ENCODE peak calls at places on chromosomes 11 and 22, in four cellular contexts. U is neural crest cell, O is NCI-H774, N is thoracic aorta. E is an unnamed sample.

GRCh38 chr11:59584294-59584693 is 31.3 kb downstream of the OSBP start:
- DNase-seq in U (no peak), O (no peak), N (no peak), E (no peak)

GRCh38 chr22:21691773-21692172 is 26.0 kb downstream of the PPIL2 start:
- DNase-seq in U (no peak), O (no peak), N (no peak), E (no peak)

GRCh38 chr22:37381489-37381888 is 45.8 kb downstream of the ELFN2 start:
- DNase-seq in U (no peak), O (no peak), N (no peak), E (no peak)

GRCh38 chr11:44445500-44446340 is 119.7 kb upstream of the CD82 start:
- DNase-seq in U (no peak), O (no peak), N (no peak), E (no peak)

GRCh38 chr11:116194156-116194904 is 578.5 kb downstream of the BUD13 start:
- DNase-seq in U (no peak), O (no peak), N (no peak), E (no peak)

GRCh38 chr11:443542-444199 is 1.9 kb upstream of the ANO9 start:
- DNase-seq in U (no peak), O (peak; percentile 25), N (no peak), E (no peak)

GRCh38 chr22:30201970-30202369 is 44.6 kb downstream of the LIF start:
- DNase-seq in U (no peak), O (no peak), N (no peak), E (no peak)

GRCh38 chr11:44727373-44728084 is 767 bp downstream of the TSPAN18 start:
- DNase-seq in U (peak; percentile 82), O (peak; percentile 67), N (peak; percentile 30), E (peak; percentile 9)

GRCh38 chr11:35579557-35580396 is 38.5 kb upstream of the FJX1 start:
- DNase-seq in U (no peak), O (no peak), N (no peak), E (peak; percentile 58)

GRCh38 chr11:46293616-46294015 is 16.2 kb downstream of the CREB3L1 start:
- DNase-seq in U (no peak), O (no peak), N (no peak), E (peak; percentile 92)

GRCh38 chr11:86091566-86091965 is 22.7 kb upstream of the PICALM start:
- DNase-seq in U (no peak), O (no peak), N (peak; percentile 13), E (no peak)

GRCh38 chr11:68750197-68750987 is 928 bp downstream of the TESMIN start:
- DNase-seq in U (peak; percentile 18), O (no peak), N (no peak), E (no peak)

GRCh38 chr11:65505434-65506315 is 6.8 kb downstream of the MALAT1 start:
- DNase-seq in U (no peak), O (no peak), N (no peak), E (peak; percentile 18)

GRCh38 chr11:31817621-31818493 is 6.7 kb upstream of the PAX6 start:
- DNase-seq in U (peak; percentile 20), O (no peak), N (no peak), E (no peak)

GRCh38 chr11:5092821-5093585 is 23.6 kb downstream of the OR52E1 start:
- DNase-seq in U (no peak), O (no peak), N (no peak), E (no peak)

GRCh38 chr22:49996192-49996531 is 16.4 kb downstream of the IL17REL start:
- DNase-seq in U (no peak), O (no peak), N (no peak), E (no peak)

GRCh38 chr22:43391306-43391705 is 20.5 kb upstream of the MPPED1 start:
- DNase-seq in U (no peak), O (no peak), N (no peak), E (no peak)

GRCh38 chr11:126061707-126062678 is 673 bp downstream of the CDON start:
- DNase-seq in U (peak; percentile 28), O (peak; percentile 38), N (no peak), E (no peak)

GRCh38 chr22:38467438-38467903 is 425 bp upstream of the KDELR3 start:
- DNase-seq in U (no peak), O (no peak), N (no peak), E (no peak)

GRCh38 chr11:34585870-34586654 is 34.8 kb upstream of the EHF start:
- DNase-seq in U (peak; percentile 9), O (peak; percentile 64), N (no peak), E (peak; percentile 66)

E was measured in RCC 7860.